ENCODE peak calls at places on chromosomes 13 and 19, in eight cellular contexts. D, U, H, N, X, F, P and S are unnamed samples.

GRCh38 chr19:8071912-8072311 is 19.4 kb downstream of the CCL25 start:
- DNase-seq in D (no peak), U (no peak), H (no peak), N (no peak), X (no peak), F (no peak), P (no peak), S (no peak)

GRCh38 chr19:8367327-8368001 is 3.5 kb downstream of the ANGPTL4 start:
- DNase-seq in D (no peak), U (peak), H (peak), N (peak), X (no peak), F (peak), P (peak), S (peak)

GRCh38 chr13:86567119-86567518 is 767.9 kb upstream of the SLITRK6 start:
- DNase-seq in D (no peak), U (no peak), H (peak), N (no peak), X (no peak), F (no peak), P (no peak), S (no peak)

GRCh38 chr19:42850981-42851717 is 28.4 kb downstream of the PSG1 start:
- DNase-seq in D (no peak), U (no peak), H (no peak), N (peak), X (no peak), F (peak), P (peak), S (peak)

GRCh38 chr13:39699274-39699673 is 43.8 kb downstream of the COG6 start:
- DNase-seq in D (no peak), U (no peak), H (no peak), N (no peak), X (no peak), F (no peak), P (no peak), S (no peak)

GRCh38 chr13:59774511-59774911 is 389.2 kb downstream of the DIAPH3 start:
- DNase-seq in D (no peak), U (no peak), H (no peak), N (no peak), X (no peak), F (peak), P (peak), S (no peak)

GRCh38 chr19:35009424-35010415 is 9.6 kb downstream of the GRAMD1A start:
- DNase-seq in D (no peak), U (no peak), H (no peak), N (no peak), X (no peak), F (no peak), P (no peak), S (no peak)

GRCh38 chr19:51098366-51099069 is 9.7 kb downstream of the CTU1 start:
- DNase-seq in D (no peak), U (no peak), H (peak), N (no peak), X (no peak), F (no peak), P (no peak), S (no peak)

GRCh38 chr13:99004931-99005330 is 27.1 kb upstream of the DOCK9 start:
- DNase-seq in D (no peak), U (no peak), H (no peak), N (no peak), X (no peak), F (no peak), P (no peak), S (no peak)

GRCh38 chr19:40217027-40217810 is 965 bp downstream of the TTC9B start:
- DNase-seq in D (no peak), U (no peak), H (peak), N (no peak), X (no peak), F (no peak), P (no peak), S (peak)

GRCh38 chr13:72864142-72865035 is 82.5 kb downstream of the PIBF1 start:
- DNase-seq in D (peak), U (no peak), H (no peak), N (no peak), X (no peak), F (peak), P (peak), S (no peak)

GRCh38 chr13:46492946-46493345 is 60.0 kb upstream of the LRCH1 start:
- DNase-seq in D (peak), U (no peak), H (peak), N (no peak), X (no peak), F (peak), P (peak), S (peak)

GRCh38 chr13:80399340-80400163 is 58.6 kb upstream of the SPRY2 start:
- DNase-seq in D (no peak), U (no peak), H (no peak), N (no peak), X (peak), F (no peak), P (no peak), S (peak)

GRCh38 chr13:85536706-85537105 is 262.5 kb downstream of the SLITRK6 start:
- DNase-seq in D (no peak), U (no peak), H (no peak), N (no peak), X (no peak), F (no peak), P (no peak), S (no peak)

GRCh38 chr19:21765151-21765550 is 2.2 kb downstream of the ZNF100 start:
- DNase-seq in D (peak), U (no peak), H (no peak), N (no peak), X (no peak), F (no peak), P (no peak), S (no peak)

GRCh38 chr13:26541678-26542553 is 15.6 kb upstream of the WASF3 start:
- DNase-seq in D (no peak), U (no peak), H (no peak), N (no peak), X (no peak), F (no peak), P (no peak), S (no peak)

GRCh38 chr13:30021611-30022010 is 171.2 kb upstream of the UBL3 start:
- DNase-seq in D (no peak), U (no peak), H (no peak), N (no peak), X (no peak), F (peak), P (peak), S (no peak)

GRCh38 chr13:46160474-46161066 is 21.4 kb downstream of the LCP1 start:
- DNase-seq in D (no peak), U (no peak), H (peak), N (no peak), X (no peak), F (peak), P (peak), S (peak)

GRCh38 chr13:41547253-41548000 is 90.1 kb downstream of the RGCC start:
- DNase-seq in D (no peak), U (peak), H (no peak), N (peak), X (no peak), F (no peak), P (peak), S (no peak)

GRCh38 chr19:4523306-4524110 is 5.2 kb upstream of the PLIN4 start:
- DNase-seq in D (no peak), U (no peak), H (peak), N (no peak), X (no peak), F (no peak), P (peak), S (peak)

GRCh38 chr19:10747271-10747670 is 29.4 kb downstream of the DNM2 start:
- DNase-seq in D (no peak), U (no peak), H (no peak), N (no peak), X (no peak), F (no peak), P (no peak), S (no peak)

GRCh38 chr13:32164622-32165268 is 133.2 kb downstream of the FRY start:
- DNase-seq in D (peak), U (no peak), H (peak), N (no peak), X (no peak), F (peak), P (peak), S (peak)

GRCh38 chr19:50658438-50659317 is 9.4 kb downstream of the C19orf81 start:
- DNase-seq in D (no peak), U (peak), H (peak), N (no peak), X (peak), F (no peak), P (peak), S (no peak)

GRCh38 chr19:1884291-1884718 is 991 bp downstream of the ABHD17A start:
- DNase-seq in D (no peak), U (no peak), H (no peak), N (no peak), X (no peak), F (no peak), P (no peak), S (no peak)

GRCh38 chr19:16217671-16218464 is 20.2 kb downstream of the AP1M1 start:
- DNase-seq in D (no peak), U (peak), H (no peak), N (no peak), X (no peak), F (no peak), P (no peak), S (no peak)

GRCh38 chr13:71621152-71622124 is 245.6 kb downstream of the DACH1 start:
- DNase-seq in D (no peak), U (no peak), H (peak), N (no peak), X (no peak), F (no peak), P (no peak), S (no peak)

GRCh38 chr13:60756306-60756705 is 359.3 kb downstream of the TDRD3 start:
- DNase-seq in D (no peak), U (no peak), H (no peak), N (no peak), X (no peak), F (no peak), P (peak), S (no peak)

GRCh38 chr19:11496391-11497163 is 9.1 kb downstream of the ZNF653 start:
- DNase-seq in D (no peak), U (peak), H (peak), N (peak), X (peak), F (peak), P (peak), S (peak)

GRCh38 chr19:54430306-54431254 is 15.3 kb downstream of the TTYH1 start:
- DNase-seq in D (no peak), U (peak), H (peak), N (no peak), X (peak), F (no peak), P (no peak), S (peak)

DNA sequence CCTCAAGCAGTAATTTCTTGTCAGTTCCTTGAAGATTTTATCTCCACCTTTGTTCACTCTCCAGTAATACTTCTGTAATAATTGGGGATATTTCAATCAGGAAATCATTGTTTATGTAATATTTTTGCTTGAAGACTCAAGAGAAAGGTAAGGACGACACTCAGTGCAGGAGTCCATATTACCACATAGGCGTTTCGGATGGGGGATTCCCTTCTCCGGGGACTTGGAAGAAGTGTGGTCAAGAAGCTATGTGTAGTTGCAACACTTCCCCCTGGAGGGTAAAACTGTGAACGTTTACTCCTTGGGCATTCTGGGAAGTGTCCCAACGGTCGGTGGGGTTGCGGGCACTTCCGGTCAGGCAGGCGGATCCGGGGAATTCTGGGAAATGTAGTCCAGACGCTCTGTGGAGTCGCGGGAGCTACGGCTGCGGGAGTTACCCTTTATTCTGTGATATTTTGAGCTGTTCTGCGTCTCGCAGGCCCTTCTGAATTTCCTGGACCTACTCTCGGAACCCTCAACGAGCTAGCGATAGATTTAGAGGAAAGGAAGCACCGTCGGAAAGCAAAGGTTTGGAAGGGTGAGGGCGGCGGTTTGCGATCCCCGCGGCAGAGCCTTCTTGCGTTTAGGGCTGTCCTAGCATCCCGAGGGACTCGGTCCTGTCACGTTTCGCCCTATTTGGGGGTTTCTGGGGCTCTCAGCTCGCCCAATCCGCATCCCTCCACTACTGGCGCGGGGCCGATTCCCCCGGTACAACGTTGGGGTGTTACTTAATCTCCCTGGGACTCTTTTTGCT is at the start of gene ZNF221:
- DNase-seq in D (peak), U (peak), H (peak), N (peak), X (peak), F (peak), P (peak), S (peak)
- TF ChIP-seq CTCF in D (peak), U (peak), H (peak), N (no peak), X (no peak), F (peak), P (peak), S (peak)

GRCh38 chr19:30738047-30738446 is 365.9 kb downstream of the ZNF536 start:
- DNase-seq in D (no peak), U (no peak), H (no peak), N (no peak), X (no peak), F (no peak), P (no peak), S (no peak)

GRCh38 chr19:30731596-30731995 is 359.4 kb downstream of the ZNF536 start:
- DNase-seq in D (no peak), U (no peak), H (no peak), N (no peak), X (no peak), F (no peak), P (no peak), S (no peak)

GRCh38 chr19:30739394-30739793 is 367.2 kb downstream of the ZNF536 start:
- DNase-seq in D (no peak), U (no peak), H (no peak), N (peak), X (no peak), F (no peak), P (peak), S (no peak)

DNA sequence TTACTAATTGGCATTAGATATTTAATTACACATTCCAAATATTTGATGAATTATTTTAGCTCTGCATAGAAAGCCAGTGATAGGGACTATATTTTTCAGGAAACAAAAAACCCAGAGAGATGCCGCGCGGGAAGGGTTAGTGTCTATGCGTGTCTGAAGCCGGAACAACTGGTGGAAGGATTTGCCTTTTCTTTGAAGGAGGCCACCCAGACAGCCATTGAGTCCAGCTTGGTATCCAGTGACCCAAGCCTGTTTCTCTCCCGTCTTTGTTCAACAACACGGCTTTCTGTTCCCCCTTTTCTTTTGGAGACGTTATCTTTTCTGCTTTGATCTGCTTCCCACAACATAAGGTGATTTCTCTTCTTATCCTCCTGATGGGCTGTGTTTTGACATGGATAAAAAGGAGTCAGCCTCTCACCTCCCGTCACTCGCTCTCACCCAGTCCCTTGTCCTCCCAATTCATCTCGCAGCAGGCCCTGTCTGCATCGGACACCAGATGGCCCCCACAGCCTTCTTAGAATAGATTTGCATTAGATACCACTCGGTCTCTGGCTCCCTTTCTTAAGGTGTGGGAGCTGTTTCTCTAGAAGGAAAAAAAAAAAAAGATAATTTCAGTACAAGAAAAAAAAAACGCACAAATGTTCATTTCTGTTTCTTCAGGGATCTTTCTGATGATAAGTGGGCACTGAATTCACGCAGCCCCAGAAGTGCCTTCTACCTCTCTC is 361.8 kb downstream of the ZNF536 start:
- DNase-seq in D (no peak), U (no peak), H (peak), N (no peak), X (no peak), F (no peak), P (no peak), S (no peak)
- TF ChIP-seq CTCF in D (no peak), U (no peak), H (no peak), N (no peak), X (no peak), F (no peak), P (no peak), S (no peak)

DNA sequence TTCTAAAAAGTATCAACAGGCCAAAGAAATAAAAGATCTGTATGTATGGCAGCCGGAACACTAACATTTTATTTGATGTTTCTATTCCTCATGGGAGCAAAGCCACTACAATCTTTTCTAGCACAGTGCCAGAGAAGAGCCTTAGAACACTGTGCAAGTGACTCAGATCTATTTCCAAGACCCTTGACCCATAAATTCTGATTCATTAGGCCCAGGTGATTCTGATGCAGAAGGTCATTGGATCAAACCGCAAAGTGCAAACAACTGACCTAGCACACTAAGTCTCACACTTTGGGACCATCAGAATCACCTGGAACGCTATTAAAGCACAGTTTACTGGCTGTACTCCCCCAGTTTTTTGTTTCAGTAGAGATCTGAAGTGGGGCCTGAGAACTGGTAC is 87.6 kb downstream of the MYCBP2 start:
- DNase-seq in D (no peak), U (no peak), H (no peak), N (no peak), X (no peak), F (no peak), P (no peak), S (no peak)
- TF ChIP-seq CTCF in D (no peak), U (no peak), H (no peak), N (no peak), X (no peak), F (no peak), P (no peak), S (no peak)

GRCh38 chr13:75760182-75760981 is 124.3 kb downstream of the LMO7 start:
- DNase-seq in D (no peak), U (no peak), H (peak), N (no peak), X (no peak), F (no peak), P (no peak), S (peak)
- TF ChIP-seq CTCF in D (peak), U (no peak), H (no peak), N (no peak), X (no peak), F (no peak), P (peak), S (no peak)

DNA sequence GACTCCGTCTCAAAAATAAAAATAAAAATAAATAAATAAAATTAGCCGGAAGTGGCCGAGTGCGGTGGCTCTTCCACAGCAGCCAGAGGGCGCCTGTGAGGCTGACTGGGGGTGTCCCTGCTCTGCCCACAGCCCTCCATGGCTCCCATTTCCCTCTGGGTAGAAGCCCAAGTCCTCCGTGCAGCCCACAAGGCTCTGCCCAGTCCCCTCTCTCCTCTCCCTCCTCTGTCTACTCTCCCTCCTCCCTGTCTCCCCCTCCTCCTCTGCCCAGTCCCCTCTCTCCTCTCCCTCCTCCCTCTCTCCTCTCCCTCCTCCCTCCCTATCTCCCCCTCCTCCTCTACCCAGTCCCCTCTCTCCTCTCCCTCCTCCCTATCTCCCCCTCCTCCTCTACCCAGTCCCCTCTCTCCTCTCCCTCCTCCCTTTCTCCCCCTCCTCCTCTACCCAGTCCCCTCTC is 20.4 kb downstream of the MISP start:
- DNase-seq in D (no peak), U (no peak), H (peak), N (no peak), X (no peak), F (peak), P (peak), S (peak)
- TF ChIP-seq CTCF in D (peak), U (peak), H (peak), N (peak), X (no peak), F (peak), P (peak), S (no peak)